ENCODE peak calls at places on chromosomes 12 and 14, in six cellular contexts. P is stomach, Z is ovary, O is HepG2, N is A549, R is tibial nerve. U is an unnamed sample.

GRCh38 chr14:79476133-79476532 is 735.2 kb downstream of the DIO2 start:
- DNase-seq in O (no peak), N (no peak), P (no peak), Z (no peak), R (no peak), U (no peak)

GRCh38 chr12:55737581-55738112 is 5.3 kb upstream of the GDF11 start:
- DNase-seq in N (no peak), O (no peak), R (no peak), P (no peak), Z (no peak), U (no peak)

GRCh38 chr14:21299562-21300130 is 19.8 kb downstream of the RPGRIP1 start:
- DNase-seq in R (no peak), P (no peak), O (no peak), Z (no peak), N (no peak), U (no peak)

GRCh38 chr14:61477845-61478438 is 156.6 kb downstream of the PRKCH start:
- DNase-seq in N (no peak), P (peak), O (no peak), Z (peak), R (no peak), U (no peak)

GRCh38 chr12:58470266-58471010 is 449.9 kb downstream of the LRIG3 start:
- DNase-seq in N (no peak), R (no peak), Z (no peak), O (no peak), P (no peak), U (no peak)

GRCh38 chr14:88248606-88249005 is 74.5 kb downstream of the KCNK10 start:
- DNase-seq in R (no peak), P (no peak), N (no peak), O (no peak), Z (no peak), U (no peak)

GRCh38 chr12:30438526-30439120 is 257.0 kb downstream of the IPO8 start:
- DNase-seq in R (no peak), N (no peak), P (no peak), Z (no peak), O (no peak), U (no peak)

GRCh38 chr12:94180558-94181296 is 32.4 kb downstream of the PLXNC1 start:
- DNase-seq in R (no peak), Z (no peak), N (no peak), O (peak), P (no peak), U (no peak)

GRCh38 chr12:113214938-113215400 is 6.3 kb upstream of the TPCN1 start:
- DNase-seq in Z (no peak), O (peak), R (peak), N (peak), P (no peak), U (peak)

GRCh38 chr12:54413284-54414190 is 5.5 kb downstream of the ITGA5 start:
- DNase-seq in R (no peak), Z (no peak), P (peak), N (no peak), O (no peak), U (peak)

GRCh38 chr12:54412786-54413185 is 6.3 kb downstream of the ITGA5 start:
- DNase-seq in Z (no peak), R (no peak), P (no peak), O (no peak), N (no peak), U (no peak)

GRCh38 chr12:54411398-54412241 is 7.4 kb downstream of the ITGA5 start:
- DNase-seq in Z (no peak), P (peak), R (peak), O (no peak), N (no peak), U (peak)

GRCh38 chr12:54414191-54414525 is 4.9 kb downstream of the ITGA5 start:
- DNase-seq in P (no peak), Z (no peak), N (no peak), R (no peak), O (no peak), U (no peak)

GRCh38 chr12:54412348-54412747 is 6.7 kb downstream of the ITGA5 start:
- DNase-seq in Z (no peak), P (no peak), R (no peak), N (no peak), O (no peak), U (no peak)
- TF ChIP-seq EP300 in Z (no peak), P (no peak), R (no peak), N (no peak), O (no peak), U (no peak)

DNA sequence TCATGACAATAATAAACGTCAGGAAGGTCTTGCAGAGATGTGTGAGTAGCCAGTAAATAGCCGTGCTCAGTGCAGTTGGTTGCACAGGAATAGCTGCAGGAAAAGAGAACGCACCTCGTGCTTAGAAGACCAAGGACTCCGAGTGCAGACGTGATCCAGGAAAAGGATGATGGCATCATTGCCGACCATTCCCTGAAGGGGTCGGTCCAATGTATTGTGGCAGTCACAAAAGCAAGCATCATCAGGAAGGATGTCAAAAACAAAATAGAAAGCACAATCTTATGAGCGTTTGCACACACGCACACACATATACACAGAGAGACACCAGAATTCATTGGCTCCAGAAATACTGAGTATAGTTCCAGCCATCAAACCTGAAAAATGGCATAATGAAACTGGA is 12.8 kb downstream of the DUSP6 start:
- DNase-seq in R (no peak), P (no peak), N (no peak), O (no peak), Z (no peak), U (no peak)
- TF ChIP-seq EP300 in R (no peak), P (no peak), N (no peak), O (no peak), Z (no peak), U (no peak)

GRCh38 chr14:37453985-37454384 is 141.1 kb downstream of the FOXA1 start:
- DNase-seq in N (no peak), O (no peak), Z (no peak), P (no peak), R (no peak), U (no peak)

GRCh38 chr14:37457334-37457733 is 137.7 kb downstream of the FOXA1 start:
- DNase-seq in O (no peak), P (no peak), Z (no peak), N (no peak), R (no peak), U (no peak)

GRCh38 chr14:37447883-37448391 is 147.1 kb downstream of the FOXA1 start:
- DNase-seq in R (no peak), Z (no peak), N (no peak), P (no peak), O (peak), U (no peak)

DNA sequence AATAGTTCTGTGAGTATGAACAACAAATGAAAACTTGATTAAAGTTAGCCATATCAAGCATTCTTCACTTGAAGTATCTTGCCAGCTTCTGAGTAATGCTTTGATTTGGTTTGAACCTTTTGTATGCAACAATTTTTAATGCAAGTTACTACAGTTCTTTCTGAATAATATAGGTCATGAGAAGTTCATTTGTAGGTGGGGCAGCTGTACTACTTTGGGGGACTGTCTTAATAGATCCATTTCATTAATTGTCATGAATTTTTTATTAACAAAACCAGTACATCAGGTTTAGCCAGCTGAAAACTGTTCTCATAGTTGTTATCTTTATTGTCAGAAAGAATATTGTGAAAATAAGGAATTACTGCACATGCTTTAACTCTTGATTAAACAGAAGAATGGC is 142.7 kb downstream of the FOXA1 start:
- DNase-seq in O (no peak), N (no peak), Z (no peak), R (no peak), P (no peak), U (no peak)
- TF ChIP-seq EP300 in O (no peak), N (no peak), Z (no peak), R (no peak), P (no peak), U (no peak)

GRCh38 chr14:56187736-56188135 is 69.5 kb downstream of the PELI2 start:
- DNase-seq in N (no peak), R (no peak), O (no peak), Z (no peak), P (no peak), U (no peak)

GRCh38 chr14:56189306-56189705 is 71.1 kb downstream of the PELI2 start:
- DNase-seq in N (peak), R (no peak), P (no peak), O (no peak), Z (no peak), U (no peak)

GRCh38 chr14:56181666-56182065 is 63.5 kb downstream of the PELI2 start:
- DNase-seq in N (no peak), O (no peak), P (peak), Z (no peak), R (no peak), U (no peak)

GRCh38 chr14:56183631-56184157 is 65.5 kb downstream of the PELI2 start:
- DNase-seq in N (no peak), P (no peak), R (no peak), Z (no peak), O (no peak), U (no peak)

DNA sequence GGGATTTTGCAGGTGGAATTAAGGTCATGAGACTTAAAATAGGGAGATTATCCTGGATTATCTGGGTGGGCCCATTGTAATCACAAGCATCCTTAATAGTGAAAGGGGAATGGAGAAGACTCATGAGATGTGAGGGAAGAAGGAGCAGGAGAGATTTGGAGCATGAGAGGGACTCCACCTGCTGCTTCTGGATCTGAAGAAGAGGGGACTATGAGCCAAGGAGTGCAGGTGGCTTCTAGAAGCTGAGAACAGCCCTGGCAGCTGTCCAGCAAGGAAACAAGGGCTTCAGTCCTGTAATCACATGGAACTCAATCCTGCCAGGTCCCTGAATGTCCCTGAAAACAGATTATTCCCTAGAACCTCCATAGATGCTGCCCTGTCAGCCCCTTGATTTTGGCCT is 67.8 kb downstream of the PELI2 start:
- DNase-seq in P (no peak), O (no peak), Z (no peak), N (no peak), R (no peak), U (no peak)
- TF ChIP-seq EP300 in P (no peak), O (no peak), Z (no peak), N (no peak), R (no peak), U (no peak)

GRCh38 chr12:65824314-65824563 is at the start of gene HMGA2:
- DNase-seq in O (no peak), N (no peak), R (no peak), Z (no peak), P (no peak), U (peak)

GRCh38 chr12:65822732-65823480 is 1.4 kb upstream of the HMGA2 start:
- DNase-seq in P (peak), O (peak), N (peak), Z (peak), R (no peak), U (no peak)

GRCh38 chr12:65818454-65819382 is 5.6 kb upstream of the HMGA2 start:
- DNase-seq in Z (no peak), N (no peak), O (no peak), R (no peak), P (no peak), U (no peak)

GRCh38 chr12:65823481-65824313 is 586 bp upstream of the HMGA2 start:
- DNase-seq in R (no peak), O (peak), P (peak), N (peak), Z (peak), U (peak)

DNA sequence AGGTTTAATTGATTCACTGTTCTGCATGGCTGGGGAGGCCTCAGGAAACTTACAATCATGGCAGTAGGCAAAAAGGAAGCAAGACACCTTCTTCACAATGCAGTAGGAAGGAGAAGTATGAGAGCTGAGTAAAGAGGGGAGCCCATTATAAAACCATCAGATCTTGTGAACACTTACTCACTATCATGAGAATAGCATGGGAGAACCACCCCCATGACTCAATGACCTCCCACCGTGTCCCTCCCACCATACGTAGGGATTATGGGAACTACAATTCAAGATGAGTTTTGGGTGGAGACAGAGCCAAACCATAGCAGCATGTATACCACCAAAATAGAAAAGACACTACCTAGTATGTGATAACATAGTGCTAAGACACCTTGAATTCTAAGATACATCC is 2.9 kb upstream of the HMGA2 start:
- DNase-seq in Z (no peak), R (no peak), N (no peak), P (no peak), O (no peak), U (no peak)
- TF ChIP-seq EP300 in Z (no peak), R (no peak), N (no peak), P (no peak), O (no peak), U (no peak)

DNA sequence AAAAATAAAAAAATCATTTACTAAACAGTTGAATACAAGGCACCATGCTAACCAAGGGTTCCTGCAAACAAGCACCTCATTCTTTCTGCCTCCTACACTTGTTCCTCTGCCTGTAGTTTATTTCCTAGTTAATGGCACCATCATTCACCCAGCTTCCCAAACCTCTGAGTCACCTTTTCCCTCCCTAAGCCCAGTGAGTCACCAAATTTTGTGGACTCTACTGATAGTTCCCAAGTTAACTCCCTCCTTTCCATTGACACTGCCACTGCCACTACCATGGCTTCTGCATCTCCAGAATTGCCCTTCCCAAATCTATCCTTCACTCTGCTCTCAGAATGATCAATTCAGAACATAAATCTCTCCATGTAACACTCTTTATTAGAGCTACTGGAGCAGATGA is 2.0 kb upstream of the GARIN2 start:
- DNase-seq in O (peak), Z (no peak), P (no peak), R (no peak), N (peak), U (no peak)
- TF ChIP-seq EP300 in O (no peak), Z (no peak), P (no peak), R (no peak), N (no peak), U (no peak)

GRCh38 chr12:124713041-124713435 is 145.6 kb upstream of the NCOR2 start:
- DNase-seq in R (peak), N (no peak), P (peak), O (no peak), Z (no peak), U (no peak)
- TF ChIP-seq EP300 in R (peak), N (no peak), P (peak), O (no peak), Z (no peak), U (no peak)